ENCODE peak calls at places on chromosomes 3 and 15, in ten cellular contexts. One of them, this sample, is unnamed.

GRCh38 chr15:69848551-69849231 is 249.0 kb downstream of the TLE3 start:
- DNase-seq in heart left ventricle: no peak
- DNase-seq in retinal pigment epithelial cell: no peak
- DNase-seq in transverse colon: no peak
- DNase-seq in ELF-1: no peak
- DNase-seq in smooth muscle cell of the brain vasculature: no peak
- DNase-seq in activated CD4-positive, alpha-beta T cell treated with anti-CD3 and anti-CD28 coated beads, Interleukin-2, amount 50 U/mL, for 1 hour: no peak
- DNase-seq in HTR-8/SVneo: no peak
- DNase-seq in NCI-H1436: no peak
- DNase-seq in natural killer cell: no peak
- DNase-seq in this sample: no peak

GRCh38 chr3:180188512-180189309 is 152.0 kb upstream of the PEX5L start:
- DNase-seq in NCI-H1436: no peak
- DNase-seq in activated CD4-positive, alpha-beta T cell treated with anti-CD3 and anti-CD28 coated beads, Interleukin-2, amount 50 U/mL, for 1 hour: no peak
- DNase-seq in HTR-8/SVneo: no peak
- DNase-seq in smooth muscle cell of the brain vasculature: no peak
- DNase-seq in heart left ventricle: no peak
- DNase-seq in ELF-1: no peak
- DNase-seq in retinal pigment epithelial cell: no peak
- DNase-seq in transverse colon: no peak
- DNase-seq in natural killer cell: no peak
- DNase-seq in this sample: no peak

GRCh38 chr3:106508331-106508893 is 639.6 kb upstream of the CBLB start:
- DNase-seq in heart left ventricle: no peak
- DNase-seq in natural killer cell: no peak
- DNase-seq in HTR-8/SVneo: no peak
- DNase-seq in transverse colon: no peak
- DNase-seq in smooth muscle cell of the brain vasculature: no peak
- DNase-seq in retinal pigment epithelial cell: no peak
- DNase-seq in activated CD4-positive, alpha-beta T cell treated with anti-CD3 and anti-CD28 coated beads, Interleukin-2, amount 50 U/mL, for 1 hour: no peak
- DNase-seq in NCI-H1436: no peak
- DNase-seq in ELF-1: no peak
- DNase-seq in this sample: no peak

GRCh38 chr3:152621967-152622812 is 212.7 kb upstream of the P2RY1 start:
- DNase-seq in retinal pigment epithelial cell: no peak
- DNase-seq in activated CD4-positive, alpha-beta T cell treated with anti-CD3 and anti-CD28 coated beads, Interleukin-2, amount 50 U/mL, for 1 hour: no peak
- DNase-seq in HTR-8/SVneo: no peak
- DNase-seq in smooth muscle cell of the brain vasculature: no peak
- DNase-seq in ELF-1: no peak
- DNase-seq in NCI-H1436: no peak
- DNase-seq in transverse colon: no peak
- DNase-seq in heart left ventricle: no peak
- DNase-seq in natural killer cell: no peak
- DNase-seq in this sample: no peak

GRCh38 chr3:42180901-42181300 is 85.1 kb downstream of the CCK start:
- DNase-seq in retinal pigment epithelial cell: no peak
- DNase-seq in HTR-8/SVneo: no peak
- DNase-seq in natural killer cell: no peak
- DNase-seq in NCI-H1436: no peak
- DNase-seq in ELF-1: no peak
- DNase-seq in transverse colon: peak; percentile 54
- DNase-seq in smooth muscle cell of the brain vasculature: no peak
- DNase-seq in heart left ventricle: no peak
- DNase-seq in activated CD4-positive, alpha-beta T cell treated with anti-CD3 and anti-CD28 coated beads, Interleukin-2, amount 50 U/mL, for 1 hour: no peak
- DNase-seq in this sample: no peak

GRCh38 chr15:70493787-70494514 is 269.4 kb downstream of the UACA start:
- DNase-seq in heart left ventricle: no peak
- DNase-seq in natural killer cell: no peak
- DNase-seq in NCI-H1436: no peak
- DNase-seq in activated CD4-positive, alpha-beta T cell treated with anti-CD3 and anti-CD28 coated beads, Interleukin-2, amount 50 U/mL, for 1 hour: no peak
- DNase-seq in HTR-8/SVneo: no peak
- DNase-seq in transverse colon: no peak
- DNase-seq in ELF-1: no peak
- DNase-seq in retinal pigment epithelial cell: no peak
- DNase-seq in smooth muscle cell of the brain vasculature: no peak
- DNase-seq in this sample: no peak

GRCh38 chr15:22778796-22779195 is 7.6 kb upstream of the NIPA1 start:
- DNase-seq in NCI-H1436: no peak
- DNase-seq in ELF-1: no peak
- DNase-seq in HTR-8/SVneo: no peak
- DNase-seq in activated CD4-positive, alpha-beta T cell treated with anti-CD3 and anti-CD28 coated beads, Interleukin-2, amount 50 U/mL, for 1 hour: no peak
- DNase-seq in smooth muscle cell of the brain vasculature: no peak
- DNase-seq in heart left ventricle: no peak
- DNase-seq in transverse colon: no peak
- DNase-seq in natural killer cell: no peak
- DNase-seq in retinal pigment epithelial cell: no peak
- DNase-seq in this sample: no peak

GRCh38 chr3:127785711-127786265 is 36.5 kb downstream of the MGLL start:
- DNase-seq in activated CD4-positive, alpha-beta T cell treated with anti-CD3 and anti-CD28 coated beads, Interleukin-2, amount 50 U/mL, for 1 hour: no peak
- DNase-seq in HTR-8/SVneo: no peak
- DNase-seq in NCI-H1436: no peak
- DNase-seq in heart left ventricle: no peak
- DNase-seq in smooth muscle cell of the brain vasculature: no peak
- DNase-seq in transverse colon: no peak
- DNase-seq in retinal pigment epithelial cell: no peak
- DNase-seq in ELF-1: no peak
- DNase-seq in natural killer cell: no peak
- DNase-seq in this sample: no peak

GRCh38 chr3:100335137-100335833 is 728 bp downstream of the NIT2 start:
- DNase-seq in NCI-H1436: no peak
- DNase-seq in natural killer cell: peak; percentile 16
- DNase-seq in ELF-1: peak; percentile 60
- DNase-seq in HTR-8/SVneo: peak; percentile 24
- DNase-seq in transverse colon: peak; percentile 34
- DNase-seq in heart left ventricle: peak; percentile 30
- DNase-seq in smooth muscle cell of the brain vasculature: no peak
- DNase-seq in retinal pigment epithelial cell: no peak
- DNase-seq in activated CD4-positive, alpha-beta T cell treated with anti-CD3 and anti-CD28 coated beads, Interleukin-2, amount 50 U/mL, for 1 hour: no peak
- DNase-seq in this sample: no peak